ENCODE peak calls at places on chromosomes 4 and X, in eight cellular contexts. One of them, this sample, is unnamed.

GRCh38 chr4:37822220-37822619 is 4.3 kb upstream of the PGM2 start:
- DNase-seq in endothelial cell: no peak
- DNase-seq in GM13977: no peak
- DNase-seq in right cardiac atrium: no peak
- DNase-seq in AG10803: peak; percentile 8
- DNase-seq in tibial artery: no peak
- DNase-seq in stimulated activated CD4-positive, alpha-beta T cell treated with anti-CD3 and anti-CD28 coated beads, Interleukin-2, amount 100 ng/mL, for 48 hours: no peak
- DNase-seq in B cell: no peak
- DNase-seq in this sample: no peak

GRCh38 chr4:112516401-112517066 is 554 bp upstream of the NEUROG2 start:
- DNase-seq in endothelial cell: peak; percentile 43
- DNase-seq in GM13977: peak; percentile 86
- DNase-seq in right cardiac atrium: peak; percentile 53
- DNase-seq in AG10803: no peak
- DNase-seq in tibial artery: no peak
- DNase-seq in stimulated activated CD4-positive, alpha-beta T cell treated with anti-CD3 and anti-CD28 coated beads, Interleukin-2, amount 100 ng/mL, for 48 hours: no peak
- DNase-seq in B cell: peak; percentile 66
- DNase-seq in this sample: peak; percentile 78

GRCh38 chr4:24736066-24736465 is 59.3 kb upstream of the SOD3 start:
- DNase-seq in endothelial cell: no peak
- DNase-seq in GM13977: no peak
- DNase-seq in right cardiac atrium: no peak
- DNase-seq in AG10803: no peak
- DNase-seq in tibial artery: no peak
- DNase-seq in stimulated activated CD4-positive, alpha-beta T cell treated with anti-CD3 and anti-CD28 coated beads, Interleukin-2, amount 100 ng/mL, for 48 hours: no peak
- DNase-seq in B cell: no peak
- DNase-seq in this sample: no peak

GRCh38 chr4:66585767-66586166 is 915.5 kb upstream of the EPHA5 start:
- DNase-seq in endothelial cell: no peak
- DNase-seq in GM13977: no peak
- DNase-seq in right cardiac atrium: no peak
- DNase-seq in AG10803: no peak
- DNase-seq in tibial artery: no peak
- DNase-seq in stimulated activated CD4-positive, alpha-beta T cell treated with anti-CD3 and anti-CD28 coated beads, Interleukin-2, amount 100 ng/mL, for 48 hours: no peak
- DNase-seq in B cell: no peak
- DNase-seq in this sample: no peak

GRCh38 chr4:157045507-157046127 is 30.3 kb upstream of the GLRB start:
- DNase-seq in endothelial cell: peak; percentile 20
- DNase-seq in GM13977: peak; percentile 33
- DNase-seq in right cardiac atrium: no peak
- DNase-seq in AG10803: peak; percentile 75
- DNase-seq in tibial artery: no peak
- DNase-seq in stimulated activated CD4-positive, alpha-beta T cell treated with anti-CD3 and anti-CD28 coated beads, Interleukin-2, amount 100 ng/mL, for 48 hours: no peak
- DNase-seq in B cell: no peak
- DNase-seq in this sample: no peak

GRCh38 chr4:158129649-158130048 is 43.2 kb downstream of the GASK1B start:
- DNase-seq in endothelial cell: no peak
- DNase-seq in GM13977: no peak
- DNase-seq in right cardiac atrium: no peak
- DNase-seq in AG10803: peak; percentile 36
- DNase-seq in tibial artery: no peak
- DNase-seq in stimulated activated CD4-positive, alpha-beta T cell treated with anti-CD3 and anti-CD28 coated beads, Interleukin-2, amount 100 ng/mL, for 48 hours: no peak
- DNase-seq in B cell: no peak
- DNase-seq in this sample: no peak

GRCh38 chr4:56261027-56261426 is 126.3 kb downstream of the AASDH start:
- DNase-seq in endothelial cell: no peak
- DNase-seq in GM13977: no peak
- DNase-seq in right cardiac atrium: no peak
- DNase-seq in AG10803: no peak
- DNase-seq in tibial artery: no peak
- DNase-seq in stimulated activated CD4-positive, alpha-beta T cell treated with anti-CD3 and anti-CD28 coated beads, Interleukin-2, amount 100 ng/mL, for 48 hours: peak; percentile 51
- DNase-seq in B cell: no peak
- DNase-seq in this sample: no peak

GRCh38 chrX:14344172-14344940 is 185.0 kb upstream of the GLRA2 start:
- DNase-seq in endothelial cell: no peak
- DNase-seq in GM13977: no peak
- DNase-seq in right cardiac atrium: no peak
- DNase-seq in AG10803: no peak
- DNase-seq in tibial artery: no peak
- DNase-seq in stimulated activated CD4-positive, alpha-beta T cell treated with anti-CD3 and anti-CD28 coated beads, Interleukin-2, amount 100 ng/mL, for 48 hours: no peak
- DNase-seq in B cell: no peak
- DNase-seq in this sample: no peak

GRCh38 chr4:72568959-72569718 is at the start of gene ADAMTS3:
- DNase-seq in endothelial cell: peak; percentile 71
- DNase-seq in GM13977: peak; percentile 47
- DNase-seq in right cardiac atrium: peak; percentile 86
- DNase-seq in AG10803: peak; percentile 8
- DNase-seq in tibial artery: peak; percentile 70
- DNase-seq in stimulated activated CD4-positive, alpha-beta T cell treated with anti-CD3 and anti-CD28 coated beads, Interleukin-2, amount 100 ng/mL, for 48 hours: no peak
- DNase-seq in B cell: no peak
- DNase-seq in this sample: peak; percentile 86

GRCh38 chr4:2734618-2735017 is 21.5 kb downstream of the TNIP2 start:
- DNase-seq in endothelial cell: no peak
- DNase-seq in GM13977: no peak
- DNase-seq in right cardiac atrium: no peak
- DNase-seq in AG10803: no peak
- DNase-seq in tibial artery: no peak
- DNase-seq in stimulated activated CD4-positive, alpha-beta T cell treated with anti-CD3 and anti-CD28 coated beads, Interleukin-2, amount 100 ng/mL, for 48 hours: no peak
- DNase-seq in B cell: no peak
- DNase-seq in this sample: no peak

GRCh38 chr4:180054291-180054690 is 2188.9 kb upstream of the TENM3 start:
- DNase-seq in endothelial cell: no peak
- DNase-seq in GM13977: no peak
- DNase-seq in right cardiac atrium: no peak
- DNase-seq in AG10803: no peak
- DNase-seq in tibial artery: no peak
- DNase-seq in stimulated activated CD4-positive, alpha-beta T cell treated with anti-CD3 and anti-CD28 coated beads, Interleukin-2, amount 100 ng/mL, for 48 hours: no peak
- DNase-seq in B cell: no peak
- DNase-seq in this sample: no peak

GRCh38 chr4:4593596-4593995 is 51.7 kb upstream of the STX18 start:
- DNase-seq in endothelial cell: no peak
- DNase-seq in GM13977: no peak
- DNase-seq in right cardiac atrium: no peak
- DNase-seq in AG10803: no peak
- DNase-seq in tibial artery: no peak
- DNase-seq in stimulated activated CD4-positive, alpha-beta T cell treated with anti-CD3 and anti-CD28 coated beads, Interleukin-2, amount 100 ng/mL, for 48 hours: no peak
- DNase-seq in B cell: no peak
- DNase-seq in this sample: no peak

GRCh38 chrX:72634321-72634720 is 61.7 kb upstream of the HDAC8 start:
- DNase-seq in endothelial cell: no peak
- DNase-seq in GM13977: no peak
- DNase-seq in right cardiac atrium: no peak
- DNase-seq in AG10803: no peak
- DNase-seq in tibial artery: no peak
- DNase-seq in stimulated activated CD4-positive, alpha-beta T cell treated with anti-CD3 and anti-CD28 coated beads, Interleukin-2, amount 100 ng/mL, for 48 hours: no peak
- DNase-seq in B cell: no peak
- DNase-seq in this sample: no peak

GRCh38 chr4:6372649-6373525 is 99.5 kb downstream of the PPP2R2C start:
- DNase-seq in endothelial cell: peak; percentile 50
- DNase-seq in GM13977: peak; percentile 77
- DNase-seq in right cardiac atrium: peak; percentile 31
- DNase-seq in AG10803: peak; percentile 27
- DNase-seq in tibial artery: no peak
- DNase-seq in stimulated activated CD4-positive, alpha-beta T cell treated with anti-CD3 and anti-CD28 coated beads, Interleukin-2, amount 100 ng/mL, for 48 hours: no peak
- DNase-seq in B cell: no peak
- DNase-seq in this sample: no peak

GRCh38 chrX:136828830-136829229 is 48.1 kb upstream of the ARHGEF6 start:
- DNase-seq in endothelial cell: peak; percentile 2
- DNase-seq in GM13977: no peak
- DNase-seq in right cardiac atrium: no peak
- DNase-seq in AG10803: no peak
- DNase-seq in tibial artery: no peak
- DNase-seq in stimulated activated CD4-positive, alpha-beta T cell treated with anti-CD3 and anti-CD28 coated beads, Interleukin-2, amount 100 ng/mL, for 48 hours: no peak
- DNase-seq in B cell: no peak
- DNase-seq in this sample: no peak